ENCODE peak calls at places on chromosomes 16 and 17, in eight cellular contexts. R is AG09309; E is memory B cell; S is CD4-positive, CD25-positive, alpha-beta regulatory T cell; L is GM10248; Y is ELR; X is SW 1271; C is stimulated activated CD4-positive, alpha-beta T cell treated with anti-CD3 and anti-CD28 coated beads, Interleukin-2, amount 100 ng/mL, for 24 hours. Q is an unnamed sample.

GRCh38 chr17:3656755-3657587 is 11.4 kb downstream of the TAX1BP3 start:
- DNase-seq in R (no peak), E (no peak), S (no peak), L (no peak), Y (no peak), X (no peak), C (no peak), Q (no peak)

GRCh38 chr16:30605148-30605547 is 5.0 kb downstream of the ZNF689 start:
- DNase-seq in R (no peak), E (no peak), S (no peak), L (no peak), Y (no peak), X (no peak), C (no peak), Q (no peak)

GRCh38 chr16:55543470-55543869 is 23.0 kb upstream of the CAPNS2 start:
- DNase-seq in R (no peak), E (no peak), S (no peak), L (no peak), Y (peak; percentile 69), X (peak; percentile 11), C (no peak), Q (peak; percentile 22)

GRCh38 chr17:13114601-13115024 is 96.8 kb upstream of the ELAC2 start:
- DNase-seq in R (peak; percentile 17), E (no peak), S (peak; percentile 2), L (peak; percentile 27), Y (peak; percentile 48), X (peak; percentile 38), C (no peak), Q (no peak)

GRCh38 chr16:85573696-85574641 is 39.2 kb upstream of the GSE1 start:
- DNase-seq in R (no peak), E (no peak), S (no peak), L (no peak), Y (no peak), X (no peak), C (no peak), Q (no peak)

GRCh38 chr16:2095315-2095853 is 40.3 kb downstream of the PKD1 start:
- DNase-seq in R (no peak), E (no peak), S (no peak), L (no peak), Y (peak; percentile 81), X (no peak), C (no peak), Q (no peak)

GRCh38 chr17:34503804-34504203 is 75.6 kb upstream of the TMEM132E start:
- DNase-seq in R (no peak), E (no peak), S (no peak), L (no peak), Y (no peak), X (no peak), C (no peak), Q (no peak)

GRCh38 chr17:42898147-42898807 is 2.3 kb upstream of the G6PC1 start:
- DNase-seq in R (no peak), E (no peak), S (no peak), L (no peak), Y (no peak), X (no peak), C (no peak), Q (no peak)

GRCh38 chr16:49681449-49681848 is 174.5 kb downstream of the ZNF423 start:
- DNase-seq in R (no peak), E (no peak), S (no peak), L (no peak), Y (no peak), X (no peak), C (no peak), Q (no peak)

GRCh38 chr17:60767744-60768308 is 90.2 kb downstream of the BCAS3 start:
- DNase-seq in R (no peak), E (no peak), S (no peak), L (no peak), Y (no peak), X (no peak), C (no peak), Q (no peak)

GRCh38 chr17:75240394-75241142 is 20.8 kb downstream of the GGA3 start:
- DNase-seq in R (no peak), E (no peak), S (peak; percentile 57), L (peak; percentile 54), Y (peak; percentile 67), X (peak; percentile 20), C (peak; percentile 59), Q (no peak)

GRCh38 chr16:84047626-84048025 is 5.0 kb upstream of the SLC38A8 start:
- DNase-seq in R (no peak), E (no peak), S (no peak), L (no peak), Y (no peak), X (no peak), C (no peak), Q (no peak)

GRCh38 chr17:74725111-74725510 is 11.9 kb upstream of the RAB37 start:
- DNase-seq in R (no peak), E (no peak), S (no peak), L (no peak), Y (no peak), X (no peak), C (no peak), Q (no peak)

GRCh38 chr16:87757841-87758426 is 7.9 kb downstream of the KLHDC4 start:
- DNase-seq in R (no peak), E (no peak), S (no peak), L (no peak), Y (peak; percentile 68), X (no peak), C (no peak), Q (no peak)

GRCh38 chr17:58412910-58413630 is 4.3 kb downstream of the RNF43 start:
- DNase-seq in R (no peak), E (no peak), S (no peak), L (no peak), Y (peak; percentile 33), X (no peak), C (no peak), Q (no peak)